ENCODE peak calls at places on chromosome X, in five cellular contexts. One of them, this sample, is unnamed.

GRCh38 chrX:103211012-103211715 is 3.7 kb upstream of the BEX4 start:
- DNase-seq in right lobe of liver: no peak
- DNase-seq in neural progenitor cell: peak
- DNase-seq in tibial nerve: peak
- DNase-seq in natural killer cell: no peak
- DNase-seq in this sample: no peak

GRCh38 chrX:420496-421223 is 34.0 kb upstream of the PPP2R3B start:
- DNase-seq in right lobe of liver: peak
- DNase-seq in neural progenitor cell: no peak
- DNase-seq in natural killer cell: no peak
- DNase-seq in tibial nerve: no peak
- DNase-seq in this sample: no peak

GRCh38 chrX:14865201-14865600 is 7.7 kb downstream of the FANCB start:
- DNase-seq in natural killer cell: no peak
- DNase-seq in right lobe of liver: no peak
- DNase-seq in neural progenitor cell: no peak
- DNase-seq in tibial nerve: no peak
- DNase-seq in this sample: no peak

GRCh38 chrX:71164071-71164470 is 19.4 kb downstream of the NLGN3 start:
- DNase-seq in natural killer cell: no peak
- DNase-seq in tibial nerve: no peak
- DNase-seq in neural progenitor cell: no peak
- DNase-seq in right lobe of liver: no peak
- DNase-seq in this sample: no peak

GRCh38 chrX:17859609-17860178 is 1.4 kb downstream of the RAI2 start:
- DNase-seq in tibial nerve: no peak
- DNase-seq in natural killer cell: no peak
- DNase-seq in right lobe of liver: no peak
- DNase-seq in neural progenitor cell: peak
- DNase-seq in this sample: no peak

GRCh38 chrX:151704023-151704663 is 8.9 kb downstream of the PRRG3 start:
- DNase-seq in tibial nerve: no peak
- DNase-seq in neural progenitor cell: no peak
- DNase-seq in right lobe of liver: no peak
- DNase-seq in natural killer cell: no peak
- DNase-seq in this sample: no peak

GRCh38 chrX:361231-362145 is 25.2 kb downstream of the PPP2R3B start:
- DNase-seq in natural killer cell: no peak
- DNase-seq in tibial nerve: no peak
- DNase-seq in neural progenitor cell: no peak
- DNase-seq in right lobe of liver: peak
- DNase-seq in this sample: no peak

GRCh38 chrX:74133156-74133796 is 170.7 kb upstream of the ZCCHC13 start:
- DNase-seq in right lobe of liver: no peak
- DNase-seq in tibial nerve: peak
- DNase-seq in natural killer cell: no peak
- DNase-seq in neural progenitor cell: peak
- DNase-seq in this sample: no peak

GRCh38 chrX:11374570-11374969 is 81.4 kb downstream of the AMELX start:
- DNase-seq in natural killer cell: no peak
- DNase-seq in right lobe of liver: no peak
- DNase-seq in tibial nerve: no peak
- DNase-seq in neural progenitor cell: no peak
- DNase-seq in this sample: no peak

GRCh38 chrX:11380187-11380586 is 87.0 kb downstream of the AMELX start:
- DNase-seq in tibial nerve: peak
- DNase-seq in natural killer cell: no peak
- DNase-seq in neural progenitor cell: no peak
- DNase-seq in right lobe of liver: no peak
- DNase-seq in this sample: no peak

GRCh38 chrX:122238801-122239200 is 945.3 kb upstream of the GRIA3 start:
- DNase-seq in tibial nerve: no peak
- DNase-seq in natural killer cell: no peak
- DNase-seq in neural progenitor cell: no peak
- DNase-seq in right lobe of liver: no peak
- DNase-seq in this sample: no peak

GRCh38 chrX:120301960-120302359 is 9.3 kb downstream of the TMEM255A start:
- DNase-seq in natural killer cell: no peak
- DNase-seq in neural progenitor cell: no peak
- DNase-seq in tibial nerve: no peak
- DNase-seq in right lobe of liver: no peak
- DNase-seq in this sample: no peak

GRCh38 chrX:13085533-13085932 is 41.1 kb upstream of the FAM9C start:
- DNase-seq in right lobe of liver: no peak
- DNase-seq in neural progenitor cell: no peak
- DNase-seq in natural killer cell: no peak
- DNase-seq in tibial nerve: no peak
- DNase-seq in this sample: no peak

GRCh38 chrX:134821370-134821769 is 163.1 kb upstream of the PLAC1 start:
- DNase-seq in natural killer cell: no peak
- DNase-seq in tibial nerve: no peak
- DNase-seq in neural progenitor cell: no peak
- DNase-seq in right lobe of liver: no peak
- DNase-seq in this sample: no peak

GRCh38 chrX:118420462-118420861 is 74.6 kb downstream of the WDR44 start:
- DNase-seq in tibial nerve: no peak
- DNase-seq in neural progenitor cell: no peak
- DNase-seq in natural killer cell: no peak
- DNase-seq in right lobe of liver: no peak
- DNase-seq in this sample: no peak

GRCh38 chrX:46929439-46930018 is 17.3 kb downstream of the JADE3 start:
- DNase-seq in tibial nerve: no peak
- DNase-seq in natural killer cell: no peak
- DNase-seq in neural progenitor cell: no peak
- DNase-seq in right lobe of liver: no peak
- DNase-seq in this sample: no peak

GRCh38 chrX:4182010-4182806 is 468.8 kb upstream of the PRKX start:
- DNase-seq in neural progenitor cell: no peak
- DNase-seq in natural killer cell: no peak
- DNase-seq in right lobe of liver: no peak
- DNase-seq in tibial nerve: no peak
- DNase-seq in this sample: no peak

GRCh38 chrX:37745835-37746234 is 34.0 kb upstream of the CYBB start:
- DNase-seq in tibial nerve: no peak
- DNase-seq in natural killer cell: no peak
- DNase-seq in neural progenitor cell: no peak
- DNase-seq in right lobe of liver: no peak
- DNase-seq in this sample: no peak

GRCh38 chrX:134694333-134694925 is 36.2 kb upstream of the PLAC1 start:
- DNase-seq in right lobe of liver: no peak
- DNase-seq in natural killer cell: no peak
- DNase-seq in neural progenitor cell: no peak
- DNase-seq in tibial nerve: no peak
- DNase-seq in this sample: no peak

GRCh38 chrX:45849261-45849660 is 648.6 kb upstream of the DIPK2B start:
- DNase-seq in tibial nerve: no peak
- DNase-seq in natural killer cell: no peak
- DNase-seq in right lobe of liver: no peak
- DNase-seq in neural progenitor cell: peak
- DNase-seq in this sample: no peak
- TF ChIP-seq CTCF in tibial nerve: peak
- TF ChIP-seq CTCF in natural killer cell: peak
- TF ChIP-seq CTCF in right lobe of liver: peak
- TF ChIP-seq CTCF in neural progenitor cell: peak
- TF ChIP-seq CTCF in this sample: no peak

DNA sequence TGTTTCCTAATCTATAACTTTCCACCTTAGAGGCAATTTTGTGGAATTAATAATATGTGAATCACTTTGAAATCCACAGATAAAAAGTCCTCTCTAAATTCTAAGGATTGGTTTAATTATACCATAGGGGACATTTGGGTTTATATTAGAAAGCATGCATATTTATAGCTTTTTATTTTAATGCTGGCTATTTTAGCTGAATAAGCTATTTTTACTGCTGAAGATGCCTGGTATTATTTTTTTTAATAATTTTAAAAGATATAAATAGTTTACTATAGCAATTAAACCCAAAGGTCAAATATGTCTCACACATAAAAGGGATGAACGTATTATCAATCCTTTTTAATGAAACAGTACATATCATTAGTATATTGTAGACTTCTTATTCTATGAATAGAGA is 415.4 kb downstream of the MAGEB5 start:
- DNase-seq in tibial nerve: no peak
- DNase-seq in natural killer cell: no peak
- DNase-seq in neural progenitor cell: no peak
- DNase-seq in right lobe of liver: no peak
- DNase-seq in this sample: no peak
- TF ChIP-seq CTCF in tibial nerve: no peak
- TF ChIP-seq CTCF in natural killer cell: no peak
- TF ChIP-seq CTCF in neural progenitor cell: no peak
- TF ChIP-seq CTCF in right lobe of liver: no peak
- TF ChIP-seq CTCF in this sample: no peak

GRCh38 chrX:143663755-143664154 is 27.9 kb upstream of the SLITRK4 start:
- DNase-seq in natural killer cell: no peak
- DNase-seq in tibial nerve: no peak
- DNase-seq in right lobe of liver: no peak
- DNase-seq in neural progenitor cell: no peak
- DNase-seq in this sample: no peak

GRCh38 chrX:143664302-143664701 is 28.4 kb upstream of the SLITRK4 start:
- DNase-seq in tibial nerve: no peak
- DNase-seq in right lobe of liver: no peak
- DNase-seq in natural killer cell: no peak
- DNase-seq in neural progenitor cell: peak
- DNase-seq in this sample: no peak

DNA sequence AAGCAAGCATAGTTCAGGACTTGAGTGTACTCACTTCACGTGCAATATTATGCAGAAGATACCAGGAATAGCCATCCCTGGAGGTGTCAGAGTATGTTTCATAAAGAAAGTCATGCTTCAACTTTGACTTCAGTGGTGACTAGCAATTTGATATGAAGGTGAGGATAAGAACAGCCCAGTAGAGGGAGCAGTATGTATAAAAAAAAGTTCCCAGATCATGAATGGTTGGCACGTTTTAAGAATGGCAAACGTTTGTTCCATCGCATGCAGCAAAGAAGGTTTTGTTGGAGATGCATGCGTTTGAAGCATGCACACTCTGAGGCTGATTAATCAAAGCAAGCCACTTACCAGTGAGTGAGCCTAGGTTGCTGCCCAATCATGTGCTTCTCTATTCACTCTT is 33.5 kb upstream of the SLITRK4 start:
- DNase-seq in right lobe of liver: no peak
- DNase-seq in neural progenitor cell: peak
- DNase-seq in tibial nerve: no peak
- DNase-seq in natural killer cell: no peak
- DNase-seq in this sample: no peak
- TF ChIP-seq CTCF in right lobe of liver: peak
- TF ChIP-seq CTCF in neural progenitor cell: peak
- TF ChIP-seq CTCF in tibial nerve: no peak
- TF ChIP-seq CTCF in natural killer cell: no peak
- TF ChIP-seq CTCF in this sample: no peak

GRCh38 chrX:84710611-84711010 is 208.4 kb upstream of the HDX start:
- DNase-seq in natural killer cell: no peak
- DNase-seq in tibial nerve: no peak
- DNase-seq in right lobe of liver: no peak
- DNase-seq in neural progenitor cell: peak
- DNase-seq in this sample: no peak

GRCh38 chrX:84715315-84715714 is 213.1 kb upstream of the HDX start:
- DNase-seq in tibial nerve: no peak
- DNase-seq in right lobe of liver: no peak
- DNase-seq in neural progenitor cell: no peak
- DNase-seq in natural killer cell: no peak
- DNase-seq in this sample: no peak

GRCh38 chrX:84712621-84713020 is 210.4 kb upstream of the HDX start:
- DNase-seq in right lobe of liver: no peak
- DNase-seq in neural progenitor cell: no peak
- DNase-seq in natural killer cell: no peak
- DNase-seq in tibial nerve: no peak
- DNase-seq in this sample: no peak

DNA sequence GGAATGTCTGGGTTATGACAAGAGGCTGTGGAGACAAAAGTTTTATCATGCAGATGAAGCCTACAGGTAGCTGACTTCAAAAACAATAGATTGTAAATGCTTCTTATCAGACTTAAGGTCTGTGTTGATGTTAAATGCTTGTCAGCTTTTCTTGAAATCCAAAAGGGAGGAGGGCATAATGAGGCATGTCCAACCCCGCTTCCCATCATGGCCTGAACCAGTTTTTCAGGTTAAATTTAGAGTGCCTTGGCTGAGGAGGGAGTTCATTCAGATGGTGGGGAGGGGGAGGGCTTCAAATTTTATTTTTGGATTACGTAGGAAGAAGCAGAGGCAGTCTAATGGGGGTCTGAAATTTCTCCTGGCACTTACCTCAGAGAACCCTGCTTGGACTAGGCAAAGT is 207.7 kb upstream of the HDX start:
- DNase-seq in natural killer cell: no peak
- DNase-seq in right lobe of liver: no peak
- DNase-seq in neural progenitor cell: no peak
- DNase-seq in tibial nerve: no peak
- DNase-seq in this sample: no peak
- TF ChIP-seq CTCF in natural killer cell: no peak
- TF ChIP-seq CTCF in right lobe of liver: no peak
- TF ChIP-seq CTCF in neural progenitor cell: no peak
- TF ChIP-seq CTCF in tibial nerve: no peak
- TF ChIP-seq CTCF in this sample: no peak

GRCh38 chrX:21354725-21355124 is 19.5 kb upstream of the CNKSR2 start:
- DNase-seq in natural killer cell: no peak
- DNase-seq in tibial nerve: no peak
- DNase-seq in right lobe of liver: no peak
- DNase-seq in neural progenitor cell: no peak
- DNase-seq in this sample: no peak
- TF ChIP-seq CTCF in natural killer cell: no peak
- TF ChIP-seq CTCF in tibial nerve: no peak
- TF ChIP-seq CTCF in right lobe of liver: no peak
- TF ChIP-seq CTCF in neural progenitor cell: no peak
- TF ChIP-seq CTCF in this sample: no peak

DNA sequence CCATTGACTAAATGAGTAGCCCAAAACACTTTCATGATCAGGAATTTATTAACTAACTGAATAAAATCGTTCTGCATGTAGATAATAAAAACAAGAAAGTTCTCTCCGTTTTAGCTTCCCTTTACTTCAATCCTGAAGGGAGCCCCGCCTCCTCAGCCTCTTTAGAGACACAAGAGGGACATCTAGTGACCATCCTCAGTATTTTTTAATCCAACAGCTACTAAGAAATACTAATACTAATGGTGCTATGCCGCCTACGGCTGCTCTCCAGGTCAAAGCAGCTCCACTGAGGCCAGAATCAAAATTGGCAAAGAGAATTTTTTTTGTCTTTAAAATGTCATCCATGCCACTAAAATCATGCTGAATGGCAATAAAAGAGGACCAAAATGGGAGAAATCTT is 3.2 kb upstream of the PCDH19 start:
- DNase-seq in neural progenitor cell: peak
- DNase-seq in tibial nerve: peak
- DNase-seq in natural killer cell: no peak
- DNase-seq in right lobe of liver: no peak
- DNase-seq in this sample: no peak
- TF ChIP-seq CTCF in neural progenitor cell: peak
- TF ChIP-seq CTCF in tibial nerve: peak
- TF ChIP-seq CTCF in natural killer cell: no peak
- TF ChIP-seq CTCF in right lobe of liver: peak
- TF ChIP-seq CTCF in this sample: peak